ENCODE peak calls at places on chromosomes 1 and 21, in six cellular contexts. P is trophoblast cell, Y is neuronal stem cell, H is H9, C is H1, I is mesenchymal stem cell. M is an unnamed sample.

GRCh38 chr1:64790965-64791487 is 46.2 kb downstream of the RAVER2 start:
- DNase-seq in H (no peak), I (no peak), Y (no peak), P (no peak), C (no peak), M (no peak)

GRCh38 chr1:50368179-50369007 is 54.9 kb downstream of the DMRTA2 start:
- DNase-seq in I (peak), C (peak), H (peak), Y (peak), P (peak), M (peak)

GRCh38 chr1:157153743-157154142 is 15.5 kb upstream of the ETV3 start:
- DNase-seq in P (no peak), H (no peak), I (no peak), C (no peak), Y (no peak), M (no peak)

GRCh38 chr1:191320062-191320461 is 838.2 kb upstream of the RGS18 start:
- DNase-seq in H (no peak), C (no peak), P (no peak), I (no peak), Y (no peak), M (no peak)

GRCh38 chr21:38798481-38798882 is 7.2 kb upstream of the ETS2 start:
- DNase-seq in P (peak), C (no peak), H (peak), I (peak), Y (no peak), M (no peak)

GRCh38 chr21:41727784-41728763 is 38.8 kb downstream of the RIPK4 start:
- DNase-seq in H (no peak), I (no peak), C (no peak), P (no peak), Y (no peak), M (no peak)

GRCh38 chr21:42426424-42426823 is 22.7 kb downstream of the UBASH3A start:
- DNase-seq in P (no peak), I (no peak), H (no peak), C (no peak), Y (no peak), M (no peak)

GRCh38 chr1:13836136-13836535 is 136.1 kb downstream of the PRDM2 start:
- DNase-seq in P (no peak), H (no peak), I (no peak), C (no peak), Y (no peak), M (no peak)

GRCh38 chr21:38819051-38819718 is 13.5 kb downstream of the ETS2 start:
- DNase-seq in Y (no peak), H (peak), I (no peak), P (no peak), C (no peak), M (no peak)

GRCh38 chr1:37113285-37113684 is 79.0 kb upstream of the GRIK3 start:
- DNase-seq in C (no peak), I (no peak), Y (no peak), P (no peak), H (no peak), M (no peak)

GRCh38 chr1:153532161-153532560 is 3.6 kb downstream of the S100A6 start:
- DNase-seq in Y (no peak), C (no peak), H (no peak), P (no peak), I (no peak), M (no peak)

GRCh38 chr1:8349473-8349865 is 31.6 kb downstream of the SLC45A1 start:
- DNase-seq in C (no peak), Y (no peak), H (no peak), P (no peak), I (no peak), M (no peak)

GRCh38 chr1:8259498-8260290 is 58.2 kb upstream of the SLC45A1 start:
- DNase-seq in I (peak), C (no peak), Y (no peak), H (no peak), P (peak), M (peak)

GRCh38 chr1:193417945-193418744 is 231.7 kb upstream of the B3GALT2 start:
- DNase-seq in I (peak), P (no peak), H (no peak), C (no peak), Y (no peak), M (peak)

GRCh38 chr1:98008373-98008772 is 87.5 kb upstream of the DPYD start:
- DNase-seq in Y (no peak), C (no peak), I (no peak), P (no peak), H (no peak), M (no peak)

GRCh38 chr21:43269981-43270670 is 101.3 kb downstream of the CRYAA start:
- DNase-seq in H (no peak), C (no peak), P (no peak), I (no peak), Y (no peak), M (no peak)

GRCh38 chr1:56167596-56167995 is 411.8 kb downstream of the PLPP3 start:
- DNase-seq in P (no peak), H (no peak), Y (no peak), I (no peak), C (no peak), M (no peak)

GRCh38 chr1:181033799-181034391 is at the start of gene MR1:
- DNase-seq in C (no peak), P (peak), H (no peak), I (peak), Y (no peak), M (peak)

GRCh38 chr1:205506409-205507196 is 2.1 kb downstream of the CDK18 start:
- DNase-seq in I (no peak), Y (no peak), C (no peak), H (no peak), P (no peak), M (no peak)

GRCh38 chr1:65896721-65897120 is 104.0 kb downstream of the PDE4B start:
- DNase-seq in P (no peak), I (no peak), C (no peak), Y (no peak), H (no peak), M (peak)

GRCh38 chr21:34565238-34565637 is 49.7 kb downstream of the RCAN1 start:
- DNase-seq in C (no peak), Y (no peak), P (no peak), I (no peak), H (no peak), M (no peak)

GRCh38 chr1:240987928-240988327 is 369.1 kb downstream of the RGS7 start:
- DNase-seq in P (no peak), Y (no peak), C (no peak), H (no peak), I (peak), M (no peak)

GRCh38 chr1:200435200-200435780 is 25.5 kb upstream of the ZNF281 start:
- DNase-seq in C (no peak), I (no peak), H (no peak), Y (no peak), P (no peak), M (peak)

GRCh38 chr21:29342394-29342957 is 43.8 kb downstream of the BACH1 start:
- DNase-seq in I (peak), H (no peak), P (peak), C (no peak), Y (no peak), M (peak)

GRCh38 chr1:45246760-45247159 is 40.4 kb upstream of the ZSWIM5 start:
- DNase-seq in H (no peak), Y (no peak), P (peak), I (peak), C (no peak), M (peak)

GRCh38 chr1:166174108-166174507 is 7.3 kb upstream of the FAM78B start:
- DNase-seq in P (no peak), C (no peak), Y (no peak), I (no peak), H (no peak), M (no peak)

GRCh38 chr21:16169102-16169511 is 439.3 kb downstream of the USP25 start:
- DNase-seq in I (peak), P (no peak), C (no peak), H (no peak), Y (no peak), M (peak)

GRCh38 chr1:36091141-36091540 is 2.4 kb downstream of the ADPRS start:
- DNase-seq in Y (no peak), I (no peak), H (no peak), C (no peak), P (no peak), M (no peak)

GRCh38 chr1:116847688-116848531 is 61.8 kb upstream of the PTGFRN start:
- DNase-seq in C (no peak), Y (no peak), H (no peak), I (peak), P (no peak), M (peak)

DNA sequence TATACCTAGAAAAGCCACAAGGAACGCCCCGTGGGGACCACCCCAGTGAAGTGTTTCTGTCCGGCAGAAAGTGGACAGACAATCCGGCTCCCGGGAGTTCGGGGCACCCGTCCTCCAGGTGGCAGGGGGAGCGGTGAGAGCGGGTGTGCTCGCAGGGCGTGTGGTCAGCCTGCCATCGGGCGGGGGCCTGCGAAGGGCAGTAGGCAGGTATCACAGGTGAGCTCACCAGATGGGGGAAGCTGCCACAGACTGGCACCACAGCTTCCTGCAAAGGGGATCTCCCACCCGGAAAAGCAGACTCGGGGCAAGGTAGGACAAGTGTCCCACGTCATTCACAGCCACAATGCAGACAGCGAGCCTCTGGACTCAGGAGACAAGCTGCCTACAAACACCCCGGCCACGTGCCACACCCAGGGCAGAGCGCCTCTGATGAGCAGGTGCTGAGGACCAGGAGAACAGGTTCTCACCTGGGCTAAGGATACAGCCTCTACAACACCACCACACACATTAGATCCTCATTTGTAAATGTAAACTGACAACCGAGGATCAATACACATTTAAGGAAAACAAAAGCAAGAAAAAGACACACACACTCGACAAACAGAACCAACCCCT is 36.4 kb downstream of the VPS26C start:
- DNase-seq in Y (no peak), I (no peak), H (no peak), P (no peak), C (peak), M (no peak)
- H4K91ac ChIP-seq in Y (no peak), I (no peak), H (no peak), P (no peak), C (no peak), M (no peak)

DNA sequence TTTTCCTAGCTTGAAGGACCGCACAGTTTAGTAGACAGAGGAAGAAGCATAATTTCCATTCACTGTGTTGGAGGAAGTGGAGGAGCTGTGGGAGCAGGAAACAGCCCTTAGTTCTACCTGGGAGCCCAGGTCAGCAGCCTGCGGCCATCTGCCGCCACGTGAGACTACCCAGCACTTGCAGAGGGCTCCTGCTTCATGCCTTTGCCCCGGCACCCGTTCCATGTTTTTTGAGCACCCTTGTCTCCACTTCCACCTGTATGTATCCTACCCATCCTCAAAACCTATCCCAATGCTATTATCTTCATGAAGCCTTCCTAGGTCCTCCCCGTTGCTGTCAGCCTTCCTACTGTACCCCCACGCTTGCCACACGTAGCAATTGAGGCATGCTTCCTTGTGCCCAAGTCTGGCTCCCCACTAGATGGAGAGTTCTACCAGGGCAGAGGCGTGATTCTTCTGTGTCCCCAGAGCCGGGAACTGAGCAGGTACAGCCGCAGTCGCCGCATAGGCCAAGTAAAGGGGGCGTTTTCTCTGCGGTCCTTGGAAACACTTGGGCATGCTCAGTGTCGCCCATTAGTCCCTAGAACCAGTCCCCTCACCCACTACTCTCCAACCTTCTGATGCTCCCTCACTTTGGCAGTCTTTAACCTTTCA is 1.9 kb downstream of the SLC6A9 start:
- DNase-seq in I (no peak), Y (no peak), C (no peak), P (no peak), H (no peak), M (no peak)
- H4K91ac ChIP-seq in I (peak), Y (no peak), C (no peak), P (peak), H (no peak), M (peak)

GRCh38 chr1:59670662-59671061 is 144.1 kb upstream of the HOOK1 start:
- DNase-seq in C (no peak), Y (no peak), I (no peak), H (no peak), P (no peak), M (no peak)
- H4K91ac ChIP-seq in C (peak), Y (no peak), I (no peak), H (no peak), P (peak), M (no peak)

GRCh38 chr1:197066277-197066676 is 783 bp downstream of the F13B start:
- DNase-seq in P (no peak), C (no peak), Y (no peak), I (no peak), H (no peak), M (no peak)
- H4K91ac ChIP-seq in P (no peak), C (no peak), Y (no peak), I (no peak), H (no peak), M (no peak)

DNA sequence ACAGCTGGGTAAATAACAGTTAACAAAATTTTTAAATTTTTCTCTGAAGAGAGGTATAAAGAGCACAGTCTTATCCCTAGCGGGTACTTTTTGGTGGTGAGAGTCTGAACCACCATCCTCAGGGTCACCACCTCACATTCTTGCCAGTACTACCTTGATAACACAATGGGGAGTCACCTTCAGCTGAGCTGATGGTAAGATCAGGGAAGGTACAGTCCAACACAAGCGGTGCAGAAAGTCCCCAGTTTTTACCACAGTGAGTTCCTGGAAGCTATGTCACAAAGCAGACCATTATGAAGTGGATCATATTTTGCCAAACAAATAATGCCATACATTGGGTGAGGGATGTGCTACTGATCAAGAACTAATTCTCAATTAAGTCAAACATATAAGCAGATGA is 176.9 kb downstream of the FASLG start:
- DNase-seq in C (no peak), I (no peak), H (no peak), Y (no peak), P (no peak), M (no peak)
- H4K91ac ChIP-seq in C (no peak), I (no peak), H (no peak), Y (no peak), P (no peak), M (peak)

GRCh38 chr1:12515234-12515633 is 102.8 kb downstream of the DHRS3 start:
- DNase-seq in Y (no peak), H (no peak), I (no peak), C (no peak), P (no peak), M (no peak)
- H4K91ac ChIP-seq in Y (no peak), H (no peak), I (no peak), C (no peak), P (no peak), M (no peak)

GRCh38 chr1:20589331-20590312 is 725 bp downstream of the CDA start:
- DNase-seq in C (no peak), H (no peak), P (no peak), I (peak), Y (no peak), M (peak)
- H4K91ac ChIP-seq in C (peak), H (no peak), P (no peak), I (no peak), Y (no peak), M (peak)

GRCh38 chr1:78048446-78048845 is 2.7 kb downstream of the GIPC2 start:
- DNase-seq in Y (no peak), C (no peak), P (no peak), I (no peak), H (no peak), M (no peak)
- H4K91ac ChIP-seq in Y (no peak), C (no peak), P (no peak), I (no peak), H (no peak), M (no peak)

GRCh38 chr1:82059931-82060330 is 259.2 kb downstream of the ADGRL2 start:
- DNase-seq in H (no peak), I (peak), P (no peak), C (no peak), Y (no peak), M (no peak)
- H4K91ac ChIP-seq in H (no peak), I (no peak), P (no peak), C (no peak), Y (no peak), M (no peak)

M was measured in IMR-90.